ENCODE peak calls at places on chromosomes 11 and 22, in eight cellular contexts. One of them, this sample, is unnamed.

GRCh38 chr22:20779813-20780148 is 5.9 kb downstream of the SERPIND1 start:
- DNase-seq in suprapubic skin: no peak
- DNase-seq in HCT116: no peak
- DNase-seq in esophagus muscularis mucosa: no peak
- DNase-seq in transverse colon: no peak
- DNase-seq in HepG2: no peak
- DNase-seq in prostate gland: no peak
- DNase-seq in Panc1: no peak
- DNase-seq in this sample: no peak

GRCh38 chr11:7449841-7450214 is 35.5 kb upstream of the OLFML1 start:
- DNase-seq in suprapubic skin: no peak
- DNase-seq in HCT116: no peak
- DNase-seq in esophagus muscularis mucosa: no peak
- DNase-seq in transverse colon: no peak
- DNase-seq in HepG2: no peak
- DNase-seq in prostate gland: no peak
- DNase-seq in Panc1: no peak
- DNase-seq in this sample: no peak

GRCh38 chr11:120835601-120836228 is 188.2 kb upstream of the TBCEL start:
- DNase-seq in suprapubic skin: no peak
- DNase-seq in HCT116: no peak
- DNase-seq in esophagus muscularis mucosa: no peak
- DNase-seq in transverse colon: no peak
- DNase-seq in HepG2: peak; percentile 5
- DNase-seq in prostate gland: no peak
- DNase-seq in Panc1: no peak
- DNase-seq in this sample: no peak

GRCh38 chr22:22920104-22920654 is 32.6 kb downstream of the IGLL5 start:
- DNase-seq in suprapubic skin: no peak
- DNase-seq in HCT116: no peak
- DNase-seq in esophagus muscularis mucosa: no peak
- DNase-seq in transverse colon: no peak
- DNase-seq in HepG2: no peak
- DNase-seq in prostate gland: no peak
- DNase-seq in Panc1: no peak
- DNase-seq in this sample: no peak

GRCh38 chr11:69640995-69641581 is at the start of gene CCND1:
- DNase-seq in suprapubic skin: no peak
- DNase-seq in HCT116: peak; percentile 85
- DNase-seq in esophagus muscularis mucosa: no peak
- DNase-seq in transverse colon: peak; percentile 85
- DNase-seq in HepG2: peak; percentile 95
- DNase-seq in prostate gland: peak; percentile 80
- DNase-seq in Panc1: no peak
- DNase-seq in this sample: peak; percentile 77

GRCh38 chr11:32427935-32428664 is 7.2 kb downstream of the WT1 start:
- DNase-seq in suprapubic skin: no peak
- DNase-seq in HCT116: no peak
- DNase-seq in esophagus muscularis mucosa: no peak
- DNase-seq in transverse colon: no peak
- DNase-seq in HepG2: no peak
- DNase-seq in prostate gland: no peak
- DNase-seq in Panc1: no peak
- DNase-seq in this sample: no peak

GRCh38 chr11:86482684-86483083 is 108.0 kb downstream of the CCDC81 start:
- DNase-seq in suprapubic skin: no peak
- DNase-seq in HCT116: no peak
- DNase-seq in esophagus muscularis mucosa: no peak
- DNase-seq in transverse colon: no peak
- DNase-seq in HepG2: no peak
- DNase-seq in prostate gland: no peak
- DNase-seq in Panc1: no peak
- DNase-seq in this sample: no peak

GRCh38 chr11:1638344-1638743 is 8.8 kb downstream of the KRTAP5-5 start:
- DNase-seq in suprapubic skin: no peak
- DNase-seq in HCT116: no peak
- DNase-seq in esophagus muscularis mucosa: no peak
- DNase-seq in transverse colon: no peak
- DNase-seq in HepG2: no peak
- DNase-seq in prostate gland: no peak
- DNase-seq in Panc1: no peak
- DNase-seq in this sample: peak; percentile 37

GRCh38 chr11:19800162-19800561 is 87.5 kb downstream of the NAV2 start:
- DNase-seq in suprapubic skin: no peak
- DNase-seq in HCT116: no peak
- DNase-seq in esophagus muscularis mucosa: no peak
- DNase-seq in transverse colon: no peak
- DNase-seq in HepG2: no peak
- DNase-seq in prostate gland: no peak
- DNase-seq in Panc1: no peak
- DNase-seq in this sample: no peak

GRCh38 chr11:134640971-134641968 is 229.2 kb upstream of the B3GAT1 start:
- DNase-seq in suprapubic skin: no peak
- DNase-seq in HCT116: no peak
- DNase-seq in esophagus muscularis mucosa: no peak
- DNase-seq in transverse colon: no peak
- DNase-seq in HepG2: no peak
- DNase-seq in prostate gland: no peak
- DNase-seq in Panc1: no peak
- DNase-seq in this sample: no peak

GRCh38 chr22:36730176-36730858 is 26.8 kb upstream of the CACNG2 start:
- DNase-seq in suprapubic skin: no peak
- DNase-seq in HCT116: no peak
- DNase-seq in esophagus muscularis mucosa: no peak
- DNase-seq in transverse colon: no peak
- DNase-seq in HepG2: no peak
- DNase-seq in prostate gland: no peak
- DNase-seq in Panc1: no peak
- DNase-seq in this sample: peak; percentile 35

GRCh38 chr11:72245232-72245816 is 1.3 kb upstream of the PHOX2A start:
- DNase-seq in suprapubic skin: no peak
- DNase-seq in HCT116: no peak
- DNase-seq in esophagus muscularis mucosa: no peak
- DNase-seq in transverse colon: no peak
- DNase-seq in HepG2: no peak
- DNase-seq in prostate gland: no peak
- DNase-seq in Panc1: no peak
- DNase-seq in this sample: no peak

DNA sequence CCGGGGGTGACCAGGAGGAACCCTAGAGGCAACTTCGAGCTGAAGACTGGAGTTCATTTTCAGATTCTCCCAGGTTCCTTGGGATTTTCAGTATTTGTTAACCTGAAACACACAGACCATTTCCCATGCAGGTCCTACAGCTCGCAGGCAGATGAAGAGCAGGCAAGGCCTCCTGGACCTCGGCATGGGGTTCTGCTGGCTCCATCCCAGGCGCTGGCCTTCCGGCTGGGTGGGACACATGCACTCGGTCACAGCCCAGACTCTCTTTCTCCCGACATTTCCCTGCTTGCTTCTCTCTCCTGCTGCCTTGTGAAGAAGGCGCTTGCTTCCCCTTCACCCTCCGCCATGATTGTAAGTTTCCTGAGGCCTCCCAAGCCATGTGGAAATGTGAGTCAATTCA is 15.4 kb upstream of the TTLL12 start:
- DNase-seq in suprapubic skin: no peak
- DNase-seq in HCT116: no peak
- DNase-seq in esophagus muscularis mucosa: no peak
- DNase-seq in transverse colon: no peak
- DNase-seq in HepG2: no peak
- DNase-seq in prostate gland: no peak
- DNase-seq in Panc1: no peak
- DNase-seq in this sample: no peak
- TF ChIP-seq POLR2AphosphoS5 in suprapubic skin: no peak
- TF ChIP-seq POLR2AphosphoS5 in HCT116: no peak
- TF ChIP-seq POLR2AphosphoS5 in esophagus muscularis mucosa: no peak
- TF ChIP-seq POLR2AphosphoS5 in transverse colon: no peak
- TF ChIP-seq POLR2AphosphoS5 in HepG2: no peak
- TF ChIP-seq POLR2AphosphoS5 in prostate gland: no peak
- TF ChIP-seq POLR2AphosphoS5 in Panc1: no peak
- TF ChIP-seq POLR2AphosphoS5 in this sample: no peak

GRCh38 chr11:74443071-74443864 is 24.1 kb downstream of the KCNE3 start:
- DNase-seq in suprapubic skin: no peak
- DNase-seq in HCT116: peak; percentile 19
- DNase-seq in esophagus muscularis mucosa: no peak
- DNase-seq in transverse colon: peak; percentile 55
- DNase-seq in HepG2: peak; percentile 56
- DNase-seq in prostate gland: peak; percentile 85
- DNase-seq in Panc1: no peak
- DNase-seq in this sample: no peak
- H3K4me3 ChIP-seq in suprapubic skin: no peak overlapping the region
- H3K4me3 ChIP-seq in HCT116: no peak overlapping the region
- H3K4me3 ChIP-seq in esophagus muscularis mucosa: no peak overlapping the region
- H3K4me3 ChIP-seq in transverse colon: no peak overlapping the region
- H3K4me3 ChIP-seq in HepG2: no peak overlapping the region
- H3K4me3 ChIP-seq in prostate gland: no peak overlapping the region
- H3K4me3 ChIP-seq in Panc1: no peak overlapping the region
- H3K4me3 ChIP-seq in this sample: no peak overlapping the region

GRCh38 chr22:39081557-39081956 is 4.5 kb downstream of the APOBEC3G start:
- DNase-seq in suprapubic skin: no peak
- DNase-seq in HCT116: no peak
- DNase-seq in esophagus muscularis mucosa: no peak
- DNase-seq in transverse colon: no peak
- DNase-seq in HepG2: no peak
- DNase-seq in prostate gland: no peak
- DNase-seq in Panc1: no peak
- DNase-seq in this sample: no peak
- TF ChIP-seq POLR2AphosphoS5 in suprapubic skin: no peak
- TF ChIP-seq POLR2AphosphoS5 in HCT116: no peak
- TF ChIP-seq POLR2AphosphoS5 in esophagus muscularis mucosa: no peak
- TF ChIP-seq POLR2AphosphoS5 in transverse colon: no peak
- TF ChIP-seq POLR2AphosphoS5 in HepG2: no peak
- TF ChIP-seq POLR2AphosphoS5 in prostate gland: no peak
- TF ChIP-seq POLR2AphosphoS5 in Panc1: no peak
- TF ChIP-seq POLR2AphosphoS5 in this sample: no peak

GRCh38 chr11:65417702-65418430 is 4.7 kb upstream of the NEAT1 start:
- DNase-seq in suprapubic skin: peak; percentile 86
- DNase-seq in HCT116: no peak
- DNase-seq in esophagus muscularis mucosa: no peak
- DNase-seq in transverse colon: peak; percentile 63
- DNase-seq in HepG2: no peak
- DNase-seq in prostate gland: peak; percentile 59
- DNase-seq in Panc1: no peak
- DNase-seq in this sample: peak; percentile 92
- H3K4me3 ChIP-seq in suprapubic skin: peak overlapping the region; percentile 91
- H3K4me3 ChIP-seq in HCT116: peak overlapping the region; percentile 56
- H3K4me3 ChIP-seq in esophagus muscularis mucosa: peak overlapping the region; percentile 71
- H3K4me3 ChIP-seq in transverse colon: peak overlapping the region; percentile 81
- H3K4me3 ChIP-seq in HepG2: peak overlapping the region; percentile 64
- H3K4me3 ChIP-seq in prostate gland: peak overlapping the region; percentile 24
- H3K4me3 ChIP-seq in Panc1: peak overlapping the region; percentile 7
- H3K4me3 ChIP-seq in this sample: peak overlapping the region; percentile 27

GRCh38 chr11:22458141-22458540 is 120.0 kb downstream of the SLC17A6 start:
- DNase-seq in suprapubic skin: no peak
- DNase-seq in HCT116: no peak
- DNase-seq in esophagus muscularis mucosa: no peak
- DNase-seq in transverse colon: no peak
- DNase-seq in HepG2: no peak
- DNase-seq in prostate gland: no peak
- DNase-seq in Panc1: no peak
- DNase-seq in this sample: no peak
- TF ChIP-seq POLR2AphosphoS5 in suprapubic skin: no peak
- TF ChIP-seq POLR2AphosphoS5 in HCT116: no peak
- TF ChIP-seq POLR2AphosphoS5 in esophagus muscularis mucosa: no peak
- TF ChIP-seq POLR2AphosphoS5 in transverse colon: no peak
- TF ChIP-seq POLR2AphosphoS5 in HepG2: no peak
- TF ChIP-seq POLR2AphosphoS5 in prostate gland: no peak
- TF ChIP-seq POLR2AphosphoS5 in Panc1: no peak
- TF ChIP-seq POLR2AphosphoS5 in this sample: no peak

GRCh38 chr11:61488651-61489291 is 19.8 kb upstream of the LRRC10B start:
- DNase-seq in suprapubic skin: no peak
- DNase-seq in HCT116: no peak
- DNase-seq in esophagus muscularis mucosa: no peak
- DNase-seq in transverse colon: peak; percentile 77
- DNase-seq in HepG2: peak; percentile 89
- DNase-seq in prostate gland: peak; percentile 39
- DNase-seq in Panc1: no peak
- DNase-seq in this sample: no peak
- H3K4me3 ChIP-seq in suprapubic skin: peak overlapping the region; percentile 10
- H3K4me3 ChIP-seq in HCT116: no peak overlapping the region
- H3K4me3 ChIP-seq in esophagus muscularis mucosa: no peak overlapping the region
- H3K4me3 ChIP-seq in transverse colon: peak overlapping the region; percentile 18
- H3K4me3 ChIP-seq in HepG2: peak overlapping the region; percentile 39
- H3K4me3 ChIP-seq in prostate gland: peak overlapping the region; percentile 8
- H3K4me3 ChIP-seq in Panc1: peak overlapping the region; percentile 44
- H3K4me3 ChIP-seq in this sample: peak overlapping the region; percentile 28

GRCh38 chr11:77114089-77114463 is 11.4 kb downstream of the OMP start:
- DNase-seq in suprapubic skin: no peak
- DNase-seq in HCT116: no peak
- DNase-seq in esophagus muscularis mucosa: no peak
- DNase-seq in transverse colon: no peak
- DNase-seq in HepG2: no peak
- DNase-seq in prostate gland: no peak
- DNase-seq in Panc1: no peak
- DNase-seq in this sample: no peak
- TF ChIP-seq POLR2AphosphoS5 in suprapubic skin: no peak
- TF ChIP-seq POLR2AphosphoS5 in HCT116: no peak
- TF ChIP-seq POLR2AphosphoS5 in esophagus muscularis mucosa: no peak
- TF ChIP-seq POLR2AphosphoS5 in transverse colon: no peak
- TF ChIP-seq POLR2AphosphoS5 in HepG2: no peak
- TF ChIP-seq POLR2AphosphoS5 in prostate gland: no peak
- TF ChIP-seq POLR2AphosphoS5 in Panc1: no peak
- TF ChIP-seq POLR2AphosphoS5 in this sample: no peak

GRCh38 chr11:125903753-125904659 is at the start of gene DDX25:
- DNase-seq in suprapubic skin: no peak
- DNase-seq in HCT116: no peak
- DNase-seq in esophagus muscularis mucosa: no peak
- DNase-seq in transverse colon: no peak
- DNase-seq in HepG2: no peak
- DNase-seq in prostate gland: no peak
- DNase-seq in Panc1: no peak
- DNase-seq in this sample: no peak
- H3K4me3 ChIP-seq in suprapubic skin: peak within 1 kb of the TSS; percentile 56
- H3K4me3 ChIP-seq in HCT116: peak within 1 kb of the TSS; percentile 82
- H3K4me3 ChIP-seq in esophagus muscularis mucosa: peak within 1 kb of the TSS; percentile 70
- H3K4me3 ChIP-seq in transverse colon: peak within 1 kb of the TSS; percentile 89
- H3K4me3 ChIP-seq in HepG2: no peak within 1 kb of the TSS
- H3K4me3 ChIP-seq in prostate gland: peak within 1 kb of the TSS; percentile 51
- H3K4me3 ChIP-seq in Panc1: peak within 1 kb of the TSS; percentile 87
- H3K4me3 ChIP-seq in this sample: peak within 1 kb of the TSS; percentile 61

GRCh38 chr11:33997473-33998347 is 53.8 kb upstream of the CAPRIN1 start:
- DNase-seq in suprapubic skin: no peak
- DNase-seq in HCT116: no peak
- DNase-seq in esophagus muscularis mucosa: no peak
- DNase-seq in transverse colon: no peak
- DNase-seq in HepG2: no peak
- DNase-seq in prostate gland: no peak
- DNase-seq in Panc1: no peak
- DNase-seq in this sample: no peak
- TF ChIP-seq POLR2AphosphoS5 in suprapubic skin: no peak
- TF ChIP-seq POLR2AphosphoS5 in HCT116: no peak
- TF ChIP-seq POLR2AphosphoS5 in esophagus muscularis mucosa: no peak
- TF ChIP-seq POLR2AphosphoS5 in transverse colon: no peak
- TF ChIP-seq POLR2AphosphoS5 in HepG2: no peak
- TF ChIP-seq POLR2AphosphoS5 in prostate gland: no peak
- TF ChIP-seq POLR2AphosphoS5 in Panc1: no peak
- TF ChIP-seq POLR2AphosphoS5 in this sample: no peak

This sample was measured in sigmoid colon.